ENCODE peak calls at places on chromosomes 6 and 20, in eight cellular contexts. One of them, this sample, is unnamed.

GRCh38 chr20:57680934-57681914 is 28.6 kb downstream of the PMEPA1 start:
- DNase-seq in BJ: no peak
- DNase-seq in foreskin fibroblast: no peak
- DNase-seq in psoas muscle: no peak
- DNase-seq in glutamatergic neuron: no peak
- DNase-seq in uterus: no peak
- DNase-seq in B cell: peak
- DNase-seq in stomach: no peak
- DNase-seq in this sample: no peak

GRCh38 chr6:1630771-1631217 is 21.1 kb downstream of the FOXC1 start:
- DNase-seq in foreskin fibroblast: no peak
- DNase-seq in B cell: no peak
- DNase-seq in stomach: no peak
- DNase-seq in uterus: no peak
- DNase-seq in BJ: no peak
- DNase-seq in psoas muscle: no peak
- DNase-seq in glutamatergic neuron: no peak
- DNase-seq in this sample: no peak

GRCh38 chr6:37868447-37868825 is 48.9 kb downstream of the ZFAND3 start:
- DNase-seq in stomach: no peak
- DNase-seq in uterus: no peak
- DNase-seq in psoas muscle: no peak
- DNase-seq in BJ: peak
- DNase-seq in glutamatergic neuron: no peak
- DNase-seq in B cell: no peak
- DNase-seq in foreskin fibroblast: no peak
- DNase-seq in this sample: peak

GRCh38 chr6:33692078-33692759 is 19.3 kb downstream of the UQCC2 start:
- DNase-seq in uterus: no peak
- DNase-seq in glutamatergic neuron: no peak
- DNase-seq in psoas muscle: peak
- DNase-seq in stomach: peak
- DNase-seq in BJ: no peak
- DNase-seq in B cell: no peak
- DNase-seq in foreskin fibroblast: peak
- DNase-seq in this sample: no peak

GRCh38 chr6:148325316-148326068 is 17.1 kb upstream of the SASH1 start:
- DNase-seq in psoas muscle: no peak
- DNase-seq in uterus: no peak
- DNase-seq in B cell: no peak
- DNase-seq in stomach: no peak
- DNase-seq in glutamatergic neuron: no peak
- DNase-seq in foreskin fibroblast: no peak
- DNase-seq in BJ: no peak
- DNase-seq in this sample: no peak

GRCh38 chr6:42694586-42694985 is 27.8 kb downstream of the PRPH2 start:
- DNase-seq in glutamatergic neuron: no peak
- DNase-seq in foreskin fibroblast: peak
- DNase-seq in psoas muscle: no peak
- DNase-seq in BJ: peak
- DNase-seq in stomach: no peak
- DNase-seq in uterus: peak
- DNase-seq in B cell: no peak
- DNase-seq in this sample: peak

GRCh38 chr6:211856-212497 is 80.3 kb upstream of the DUSP22 start:
- DNase-seq in psoas muscle: no peak
- DNase-seq in glutamatergic neuron: no peak
- DNase-seq in uterus: no peak
- DNase-seq in foreskin fibroblast: no peak
- DNase-seq in stomach: no peak
- DNase-seq in B cell: no peak
- DNase-seq in BJ: no peak
- DNase-seq in this sample: no peak

GRCh38 chr20:9323622-9324021 is 190.8 kb upstream of the LAMP5 start:
- DNase-seq in B cell: no peak
- DNase-seq in uterus: no peak
- DNase-seq in psoas muscle: no peak
- DNase-seq in glutamatergic neuron: peak
- DNase-seq in stomach: no peak
- DNase-seq in BJ: no peak
- DNase-seq in foreskin fibroblast: no peak
- DNase-seq in this sample: peak

GRCh38 chr6:44044154-44044539 is 83.1 kb downstream of the MRPL14 start:
- DNase-seq in BJ: no peak
- DNase-seq in uterus: no peak
- DNase-seq in B cell: no peak
- DNase-seq in stomach: no peak
- DNase-seq in glutamatergic neuron: no peak
- DNase-seq in psoas muscle: peak
- DNase-seq in foreskin fibroblast: no peak
- DNase-seq in this sample: no peak

GRCh38 chr20:56554869-56555268 is 21.8 kb downstream of the FAM209B start:
- DNase-seq in foreskin fibroblast: peak
- DNase-seq in stomach: no peak
- DNase-seq in B cell: no peak
- DNase-seq in uterus: peak
- DNase-seq in BJ: peak
- DNase-seq in glutamatergic neuron: no peak
- DNase-seq in psoas muscle: no peak
- DNase-seq in this sample: peak

GRCh38 chr6:80468398-80468797 is 361.9 kb downstream of the BCKDHB start:
- DNase-seq in foreskin fibroblast: no peak
- DNase-seq in stomach: no peak
- DNase-seq in B cell: no peak
- DNase-seq in psoas muscle: no peak
- DNase-seq in uterus: no peak
- DNase-seq in glutamatergic neuron: no peak
- DNase-seq in BJ: no peak
- DNase-seq in this sample: no peak

GRCh38 chr6:75296811-75297779 is 12.5 kb upstream of the TMEM30A start:
- DNase-seq in uterus: no peak
- DNase-seq in stomach: no peak
- DNase-seq in psoas muscle: no peak
- DNase-seq in B cell: no peak
- DNase-seq in glutamatergic neuron: no peak
- DNase-seq in foreskin fibroblast: peak
- DNase-seq in BJ: no peak
- DNase-seq in this sample: peak

GRCh38 chr6:88358846-88359245 is 192.7 kb upstream of the CNR1 start:
- DNase-seq in foreskin fibroblast: peak
- DNase-seq in uterus: no peak
- DNase-seq in BJ: no peak
- DNase-seq in psoas muscle: no peak
- DNase-seq in stomach: no peak
- DNase-seq in glutamatergic neuron: no peak
- DNase-seq in B cell: no peak
- DNase-seq in this sample: peak

GRCh38 chr6:135088818-135089809 is 34.5 kb upstream of the HBS1L start:
- DNase-seq in BJ: peak
- DNase-seq in B cell: no peak
- DNase-seq in glutamatergic neuron: no peak
- DNase-seq in stomach: no peak
- DNase-seq in psoas muscle: no peak
- DNase-seq in foreskin fibroblast: peak
- DNase-seq in uterus: no peak
- DNase-seq in this sample: peak

DNA sequence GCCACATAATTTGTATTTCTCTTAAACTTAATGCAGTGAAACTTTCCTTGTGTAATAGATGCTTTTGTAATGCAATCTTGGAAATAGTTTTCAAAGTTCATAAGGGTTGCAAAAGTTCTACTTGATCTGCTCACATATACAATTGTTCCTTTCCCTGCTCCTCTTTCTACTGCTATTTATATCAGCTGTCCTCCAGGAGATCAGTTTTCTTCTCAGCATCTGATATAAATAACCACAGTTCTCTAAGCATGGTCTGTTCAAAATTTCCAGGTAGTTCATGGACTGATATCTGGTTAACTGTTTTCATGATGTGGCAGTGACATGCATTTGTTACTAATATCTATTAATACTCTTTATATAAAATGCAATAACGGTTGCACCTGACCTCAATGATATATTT is 120.4 kb downstream of the KCNQ5 start:
- DNase-seq in foreskin fibroblast: no peak
- DNase-seq in stomach: no peak
- DNase-seq in BJ: no peak
- DNase-seq in uterus: no peak
- DNase-seq in B cell: no peak
- DNase-seq in glutamatergic neuron: no peak
- DNase-seq in psoas muscle: no peak
- DNase-seq in this sample: no peak
- TF ChIP-seq CTCF in foreskin fibroblast: no peak
- TF ChIP-seq CTCF in stomach: no peak
- TF ChIP-seq CTCF in BJ: no peak
- TF ChIP-seq CTCF in uterus: no peak
- TF ChIP-seq CTCF in B cell: no peak
- TF ChIP-seq CTCF in glutamatergic neuron: no peak
- TF ChIP-seq CTCF in psoas muscle: no peak
- TF ChIP-seq CTCF in this sample: no peak

DNA sequence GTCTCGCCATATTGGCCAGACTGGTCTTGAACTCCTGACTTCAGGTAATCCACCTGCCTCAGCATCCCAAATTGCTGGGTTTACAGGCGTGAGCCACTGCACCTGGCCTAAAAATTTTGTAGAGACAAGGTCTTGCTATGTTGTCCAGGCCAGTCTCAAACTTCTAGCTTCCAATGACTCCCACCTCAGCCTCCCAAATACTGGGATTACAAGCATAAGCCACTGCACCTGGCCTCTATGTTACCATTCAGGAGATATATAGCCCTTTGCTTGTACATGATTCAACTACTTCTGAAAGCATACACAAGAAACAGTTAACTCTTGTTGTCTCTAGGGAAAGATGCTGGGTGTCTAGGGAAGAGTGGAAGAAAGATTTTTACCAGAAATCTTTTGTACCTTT is 19.0 kb upstream of the NCOA3 start:
- DNase-seq in glutamatergic neuron: no peak
- DNase-seq in BJ: no peak
- DNase-seq in B cell: no peak
- DNase-seq in psoas muscle: no peak
- DNase-seq in foreskin fibroblast: no peak
- DNase-seq in stomach: no peak
- DNase-seq in uterus: no peak
- DNase-seq in this sample: no peak
- TF ChIP-seq CTCF in glutamatergic neuron: no peak
- TF ChIP-seq CTCF in BJ: no peak
- TF ChIP-seq CTCF in B cell: no peak
- TF ChIP-seq CTCF in psoas muscle: no peak
- TF ChIP-seq CTCF in foreskin fibroblast: no peak
- TF ChIP-seq CTCF in stomach: no peak
- TF ChIP-seq CTCF in uterus: no peak
- TF ChIP-seq CTCF in this sample: no peak

GRCh38 chr20:45390931-45391330 is 12.8 kb upstream of the TP53TG5 start:
- DNase-seq in B cell: no peak
- DNase-seq in BJ: no peak
- DNase-seq in glutamatergic neuron: no peak
- DNase-seq in foreskin fibroblast: no peak
- DNase-seq in psoas muscle: no peak
- DNase-seq in stomach: no peak
- DNase-seq in uterus: no peak
- DNase-seq in this sample: peak

GRCh38 chr20:45394221-45395113 is 13.6 kb upstream of the DBNDD2 start:
- DNase-seq in glutamatergic neuron: no peak
- DNase-seq in B cell: no peak
- DNase-seq in foreskin fibroblast: no peak
- DNase-seq in uterus: no peak
- DNase-seq in BJ: no peak
- DNase-seq in stomach: no peak
- DNase-seq in psoas muscle: no peak
- DNase-seq in this sample: no peak

GRCh38 chr20:45395114-45395415 is 13.0 kb upstream of the DBNDD2 start:
- DNase-seq in BJ: no peak
- DNase-seq in uterus: no peak
- DNase-seq in glutamatergic neuron: no peak
- DNase-seq in B cell: no peak
- DNase-seq in psoas muscle: no peak
- DNase-seq in stomach: no peak
- DNase-seq in foreskin fibroblast: no peak
- DNase-seq in this sample: no peak

GRCh38 chr20:45391559-45391958 is 13.4 kb upstream of the TP53TG5 start:
- DNase-seq in stomach: no peak
- DNase-seq in glutamatergic neuron: no peak
- DNase-seq in BJ: no peak
- DNase-seq in B cell: no peak
- DNase-seq in foreskin fibroblast: no peak
- DNase-seq in psoas muscle: no peak
- DNase-seq in uterus: no peak
- DNase-seq in this sample: no peak

DNA sequence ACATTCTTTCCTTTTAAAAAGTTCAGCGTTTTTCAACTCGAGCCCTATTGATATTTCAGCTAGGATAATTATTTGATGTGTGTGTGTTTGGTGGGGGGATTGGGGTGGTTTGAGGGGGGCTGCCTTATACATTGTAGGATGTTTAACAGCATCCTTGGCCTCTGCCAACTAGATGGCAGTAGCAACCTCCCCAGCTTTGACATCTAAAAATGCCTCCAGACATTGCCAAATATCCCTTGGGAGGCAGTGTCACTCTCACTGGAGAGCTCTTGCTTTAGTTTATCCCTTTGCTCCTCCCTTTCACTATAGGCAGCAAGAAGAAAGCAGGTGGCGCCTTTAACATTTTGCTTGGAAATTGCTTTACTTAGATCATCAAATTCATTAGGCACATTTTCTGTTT is 14.6 kb upstream of the TP53TG5 start:
- DNase-seq in BJ: no peak
- DNase-seq in psoas muscle: no peak
- DNase-seq in uterus: no peak
- DNase-seq in stomach: no peak
- DNase-seq in foreskin fibroblast: no peak
- DNase-seq in glutamatergic neuron: no peak
- DNase-seq in B cell: no peak
- DNase-seq in this sample: no peak
- TF ChIP-seq CTCF in BJ: no peak
- TF ChIP-seq CTCF in psoas muscle: no peak
- TF ChIP-seq CTCF in uterus: no peak
- TF ChIP-seq CTCF in stomach: no peak
- TF ChIP-seq CTCF in foreskin fibroblast: no peak
- TF ChIP-seq CTCF in glutamatergic neuron: no peak
- TF ChIP-seq CTCF in B cell: no peak
- TF ChIP-seq CTCF in this sample: peak

GRCh38 chr6:130070747-130071146 is 52.4 kb downstream of the L3MBTL3 start:
- DNase-seq in BJ: no peak
- DNase-seq in stomach: no peak
- DNase-seq in psoas muscle: no peak
- DNase-seq in B cell: no peak
- DNase-seq in glutamatergic neuron: no peak
- DNase-seq in uterus: no peak
- DNase-seq in foreskin fibroblast: no peak
- DNase-seq in this sample: no peak

GRCh38 chr6:130075879-130076278 is 57.5 kb downstream of the L3MBTL3 start:
- DNase-seq in psoas muscle: no peak
- DNase-seq in B cell: no peak
- DNase-seq in foreskin fibroblast: no peak
- DNase-seq in glutamatergic neuron: no peak
- DNase-seq in uterus: no peak
- DNase-seq in BJ: no peak
- DNase-seq in stomach: no peak
- DNase-seq in this sample: no peak

DNA sequence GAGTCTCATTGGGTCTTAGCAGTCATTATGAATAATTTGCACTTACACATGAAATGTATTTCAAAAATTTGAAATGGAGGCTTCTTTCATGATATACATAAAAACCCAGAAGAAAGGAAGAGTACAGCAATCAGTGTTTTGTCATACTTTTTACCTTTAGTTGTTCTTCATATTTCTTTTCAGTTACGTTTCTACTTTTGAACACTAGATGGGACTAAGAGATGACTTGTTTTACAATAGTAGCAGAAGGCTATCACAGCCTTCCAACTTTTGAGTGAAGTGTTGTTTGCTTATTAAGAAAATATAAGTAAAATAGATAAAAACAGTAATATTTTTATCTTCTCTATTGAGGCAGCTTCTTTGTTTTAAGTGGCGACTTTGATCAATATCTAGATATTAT is 58.1 kb downstream of the L3MBTL3 start:
- DNase-seq in BJ: no peak
- DNase-seq in stomach: no peak
- DNase-seq in uterus: no peak
- DNase-seq in foreskin fibroblast: no peak
- DNase-seq in psoas muscle: no peak
- DNase-seq in B cell: no peak
- DNase-seq in glutamatergic neuron: no peak
- DNase-seq in this sample: peak
- TF ChIP-seq CTCF in BJ: peak
- TF ChIP-seq CTCF in stomach: no peak
- TF ChIP-seq CTCF in uterus: no peak
- TF ChIP-seq CTCF in foreskin fibroblast: no peak
- TF ChIP-seq CTCF in psoas muscle: no peak
- TF ChIP-seq CTCF in B cell: peak
- TF ChIP-seq CTCF in glutamatergic neuron: no peak
- TF ChIP-seq CTCF in this sample: no peak